ENCODE peak calls at places on chromosomes 16 and 17, in ten cellular contexts. A, M, W, Q, U, S, D, Z, H and T are unnamed samples. For H3K4me1, the result is how much of the 10 kb centered on the place peaks cover.

GRCh38 chr16:79897087-79897443 is 296.5 kb upstream of the MAF start:
- DNase-seq in A (no peak), M (no peak), W (no peak), Q (no peak), U (no peak), S (no peak), D (no peak), Z (no peak), H (no peak), T (no peak)

GRCh38 chr17:67496286-67496685 is 119.2 kb downstream of the PITPNC1 start:
- DNase-seq in A (peak), M (no peak), W (no peak), Q (no peak), U (peak), S (no peak), D (no peak), Z (no peak), H (no peak), T (no peak)

GRCh38 chr16:52283018-52283417 is 263.9 kb downstream of the TOX3 start:
- DNase-seq in A (no peak), M (no peak), W (no peak), Q (no peak), U (peak), S (no peak), D (no peak), Z (no peak), H (no peak), T (no peak)

GRCh38 chr17:55584055-55584685 is 72.9 kb upstream of the SMIM36 start:
- DNase-seq in A (no peak), M (no peak), W (no peak), Q (no peak), U (peak), S (no peak), D (no peak), Z (no peak), H (peak), T (no peak)

GRCh38 chr16:66248096-66248495 is 118.4 kb upstream of the CDH5 start:
- DNase-seq in A (peak), M (peak), W (no peak), Q (peak), U (peak), S (peak), D (peak), Z (peak), H (peak), T (no peak)

GRCh38 chr16:22141746-22142145 is 20.6 kb upstream of the SDR42E2 start:
- DNase-seq in A (no peak), M (no peak), W (peak), Q (no peak), U (peak), S (no peak), D (no peak), Z (no peak), H (no peak), T (no peak)

GRCh38 chr17:43021739-43022512 is at the start of gene VAT1:
- DNase-seq in A (peak), M (peak), W (peak), Q (peak), U (peak), S (peak), D (peak), Z (peak), H (peak), T (no peak)

GRCh38 chr17:21524211-21524591 is 148.0 kb downstream of the KCNJ12 start:
- DNase-seq in A (no peak), M (no peak), W (no peak), Q (no peak), U (peak), S (no peak), D (no peak), Z (no peak), H (no peak), T (no peak)

GRCh38 chr17:32483451-32484019 is 3.3 kb upstream of the CDK5R1 start:
- DNase-seq in A (peak), M (peak), W (peak), Q (peak), U (peak), S (peak), D (peak), Z (peak), H (peak), T (no peak)

GRCh38 chr16:58029410-58029809 is 3.9 kb downstream of the MMP15 start:
- DNase-seq in A (no peak), M (no peak), W (no peak), Q (no peak), U (no peak), S (no peak), D (no peak), Z (no peak), H (no peak), T (no peak)

GRCh38 chr16:53968896-53969295 is 264.9 kb downstream of the FTO start:
- DNase-seq in A (no peak), M (no peak), W (no peak), Q (no peak), U (peak), S (no peak), D (no peak), Z (no peak), H (no peak), T (no peak)

GRCh38 chr16:47731252-47731651 is 270.1 kb downstream of the PHKB start:
- DNase-seq in A (no peak), M (no peak), W (no peak), Q (no peak), U (peak), S (no peak), D (no peak), Z (no peak), H (peak), T (no peak)

GRCh38 chr17:45147102-45147580 is 1.1 kb upstream of the HEXIM1 start:
- DNase-seq in A (no peak), M (no peak), W (peak), Q (peak), U (peak), S (no peak), D (peak), Z (peak), H (no peak), T (no peak)

GRCh38 chr16:73737637-73738036 is 559.0 kb upstream of the PSMD7 start:
- DNase-seq in A (no peak), M (no peak), W (no peak), Q (no peak), U (no peak), S (no peak), D (no peak), Z (no peak), H (no peak), T (no peak)

GRCh38 chr16:71441348-71441781 is 489 bp downstream of the TLE7 start:
- DNase-seq in A (peak), M (no peak), W (no peak), Q (no peak), U (no peak), S (no peak), D (no peak), Z (no peak), H (no peak), T (no peak)
- TF ChIP-seq CTCF in A (no peak), M (no peak), W (no peak), Q (peak), U (peak), S (peak), D (no peak), Z (no peak), H (peak), T (no peak)

DNA sequence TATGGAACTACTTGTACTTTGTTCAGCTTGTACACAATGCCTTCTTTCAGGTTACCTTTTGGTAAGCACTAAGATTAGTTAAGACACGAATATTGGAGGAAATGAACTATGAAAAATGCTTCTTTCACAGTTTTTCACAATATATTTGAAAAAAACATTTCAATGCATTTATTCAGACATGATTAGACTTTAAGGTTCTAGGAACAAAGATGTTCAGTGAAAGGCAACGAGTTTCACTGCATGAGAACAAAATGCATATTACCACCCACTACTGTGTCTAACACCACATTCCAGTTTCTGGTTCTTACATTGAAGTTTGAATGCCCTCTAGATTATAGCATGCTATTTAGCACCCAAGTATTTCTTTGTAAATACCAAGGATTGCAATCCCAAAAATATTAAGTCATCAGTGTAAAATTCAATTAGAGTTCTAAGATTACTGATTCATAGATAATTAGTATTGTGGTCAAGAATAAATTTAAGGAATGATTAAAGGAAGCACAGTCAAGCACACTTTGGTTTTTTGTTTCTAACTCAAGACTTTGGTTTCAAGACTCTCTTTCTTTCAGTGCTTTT is 261.7 kb downstream of the CEP112 start:
- DNase-seq in A (no peak), M (no peak), W (no peak), Q (no peak), U (no peak), S (no peak), D (no peak), Z (no peak), H (no peak), T (no peak)
- H3K4me1 ChIP-seq in A (under half), M (under half), W (under half), Q (under half), U (under half), S (under half), D (under half), Z (under half), H (under half), T (under half)

GRCh38 chr16:86512301-86512859 is 2.1 kb downstream of the FOXF1 start:
- DNase-seq in A (no peak), M (peak), W (no peak), Q (no peak), U (peak), S (no peak), D (no peak), Z (no peak), H (no peak), T (no peak)

GRCh38 chr16:86508947-86509758 is 1.2 kb upstream of the FOXF1 start:
- DNase-seq in A (no peak), M (peak), W (no peak), Q (peak), U (peak), S (peak), D (no peak), Z (no peak), H (peak), T (no peak)

GRCh38 chr16:86511317-86512161 is 1.2 kb downstream of the FOXF1 start:
- DNase-seq in A (no peak), M (peak), W (no peak), Q (no peak), U (peak), S (no peak), D (no peak), Z (no peak), H (no peak), T (no peak)

GRCh38 chr16:86509759-86510464 is 415 bp upstream of the FOXF1 start:
- DNase-seq in A (no peak), M (peak), W (no peak), Q (peak), U (peak), S (peak), D (no peak), Z (peak), H (no peak), T (no peak)

GRCh38 chr16:86510465-86511261 is at the start of gene FOXF1:
- DNase-seq in A (no peak), M (no peak), W (no peak), Q (no peak), U (peak), S (no peak), D (no peak), Z (no peak), H (no peak), T (no peak)
- TF ChIP-seq CTCF in A (no peak), M (no peak), W (no peak), Q (no peak), U (no peak), S (no peak), D (no peak), Z (no peak), H (no peak), T (no peak)

GRCh38 chr16:1543085-1543896 is 9.8 kb downstream of the TMEM204 start:
- DNase-seq in A (peak), M (peak), W (peak), Q (no peak), U (peak), S (peak), D (peak), Z (peak), H (peak), T (peak)

GRCh38 chr16:1548727-1549126 is 15.3 kb downstream of the TMEM204 start:
- DNase-seq in A (no peak), M (no peak), W (no peak), Q (no peak), U (no peak), S (no peak), D (no peak), Z (no peak), H (no peak), T (no peak)

GRCh38 chr16:1548234-1548633 is 14.8 kb downstream of the TMEM204 start:
- DNase-seq in A (no peak), M (no peak), W (no peak), Q (no peak), U (no peak), S (no peak), D (no peak), Z (no peak), H (peak), T (no peak)

GRCh38 chr16:1545044-1545736 is 11.7 kb downstream of the TMEM204 start:
- DNase-seq in A (no peak), M (no peak), W (no peak), Q (no peak), U (no peak), S (peak), D (no peak), Z (no peak), H (peak), T (no peak)

GRCh38 chr16:1546430-1546829 is 13.0 kb downstream of the TMEM204 start:
- DNase-seq in A (no peak), M (no peak), W (no peak), Q (no peak), U (no peak), S (no peak), D (no peak), Z (no peak), H (no peak), T (no peak)
- H3K4me1 ChIP-seq in A (half or more), M (half or more), W (under half), Q (under half), U (under half), S (half or more), D (half or more), Z (half or more), H (under half), T (half or more)

DNA sequence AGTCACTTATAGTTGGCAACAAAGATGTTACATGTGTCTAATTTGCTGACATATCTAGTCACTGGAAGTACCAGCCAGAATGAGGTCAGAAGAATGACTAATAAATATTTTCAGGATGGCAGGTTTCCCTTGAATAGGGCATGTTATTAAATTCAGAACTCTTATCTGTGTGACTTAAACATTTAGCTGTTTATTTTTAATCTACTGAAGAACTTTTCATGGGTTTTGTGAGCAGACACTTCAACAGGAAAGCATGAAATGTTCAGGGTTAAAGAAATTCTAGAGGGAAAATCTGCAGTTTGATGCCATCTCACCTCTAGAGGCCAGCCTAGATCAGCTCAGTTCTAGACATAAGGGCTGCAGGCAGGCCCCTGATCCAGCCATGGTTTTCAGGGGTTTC is 13.2 kb downstream of the JPT2 start:
- DNase-seq in A (no peak), M (no peak), W (no peak), Q (no peak), U (peak), S (no peak), D (no peak), Z (no peak), H (no peak), T (no peak)
- TF ChIP-seq CTCF in A (no peak), M (no peak), W (peak), Q (no peak), U (peak), S (peak), D (no peak), Z (no peak), H (no peak), T (peak)

GRCh38 chr16:3979070-3979469 is 98.6 kb upstream of the CREBBP start:
- DNase-seq in A (no peak), M (no peak), W (no peak), Q (no peak), U (no peak), S (no peak), D (no peak), Z (no peak), H (no peak), T (no peak)

GRCh38 chr16:3983081-3983520 is 102.6 kb upstream of the CREBBP start:
- DNase-seq in A (peak), M (peak), W (peak), Q (peak), U (peak), S (peak), D (peak), Z (peak), H (peak), T (no peak)

GRCh38 chr16:3979518-3979917 is 99.0 kb upstream of the CREBBP start:
- DNase-seq in A (no peak), M (no peak), W (no peak), Q (no peak), U (no peak), S (no peak), D (no peak), Z (no peak), H (no peak), T (no peak)

GRCh38 chr16:3982216-3982615 is 101.7 kb upstream of the CREBBP start:
- DNase-seq in A (peak), M (no peak), W (no peak), Q (no peak), U (no peak), S (no peak), D (no peak), Z (no peak), H (no peak), T (no peak)

DNA sequence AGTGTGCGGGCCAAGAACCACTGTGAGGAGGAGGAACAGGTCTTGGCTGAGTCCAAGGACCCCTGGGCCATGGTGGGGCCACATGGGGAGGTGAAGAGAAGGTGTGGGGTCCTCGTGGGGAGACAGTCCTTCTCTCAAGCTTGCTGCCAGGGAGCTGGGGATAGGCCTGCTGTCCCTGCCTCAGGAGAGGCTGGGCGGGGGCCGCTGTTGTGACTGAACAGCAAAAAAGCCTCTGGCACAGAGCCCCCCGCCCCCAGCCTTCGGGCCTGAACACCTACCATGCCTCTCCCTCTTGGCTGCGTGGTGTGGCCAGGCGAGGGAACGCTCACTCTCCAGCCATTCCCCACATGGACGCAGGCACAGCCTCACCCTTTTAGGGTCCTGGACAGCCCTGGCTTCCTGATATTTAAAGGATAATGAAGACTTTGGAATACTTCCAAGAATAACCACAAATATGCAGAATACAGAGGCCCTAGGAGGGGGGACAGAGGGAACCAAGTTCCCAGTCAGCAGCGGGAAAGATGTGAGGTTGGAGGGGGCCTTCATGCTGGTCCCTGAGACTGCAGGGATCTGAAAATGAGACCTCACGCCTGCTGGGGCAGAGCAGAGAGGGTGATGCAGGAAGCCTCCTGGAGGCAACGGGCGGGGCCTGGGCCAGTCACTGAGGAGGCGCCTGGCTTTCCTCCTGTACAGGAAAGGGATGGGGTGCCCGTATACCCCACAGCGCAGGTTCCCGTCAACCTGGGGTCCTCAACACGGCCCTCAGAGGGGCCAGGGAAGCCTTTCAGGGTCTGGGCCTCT is 100.0 kb upstream of the CREBBP start:
- DNase-seq in A (peak), M (no peak), W (no peak), Q (no peak), U (peak), S (no peak), D (no peak), Z (no peak), H (no peak), T (no peak)
- H3K4me1 ChIP-seq in A (under half), M (under half), W (under half), Q (under half), U (under half), S (under half), D (under half), Z (under half), H (under half), T (under half)

DNA sequence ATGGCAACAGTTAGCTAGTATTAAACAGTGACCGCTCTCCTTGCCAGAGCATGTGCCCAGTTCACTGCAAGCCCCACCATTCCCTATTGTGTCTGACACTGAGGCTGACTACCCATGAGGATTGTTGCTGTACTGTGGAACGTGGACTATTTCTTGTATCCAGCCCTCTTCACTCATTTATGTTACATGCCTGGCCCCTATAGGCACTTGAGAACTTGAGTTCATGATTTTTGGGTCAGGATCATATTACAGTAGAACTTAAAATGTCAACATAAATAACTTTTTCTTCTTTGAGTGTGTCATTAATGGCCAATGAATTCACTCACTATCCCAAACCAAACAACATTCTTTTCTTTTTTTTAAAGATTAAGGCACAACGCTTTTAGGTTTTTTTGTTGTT is 55.7 kb downstream of the LYRM1 start:
- DNase-seq in A (no peak), M (no peak), W (no peak), Q (no peak), U (peak), S (no peak), D (no peak), Z (no peak), H (no peak), T (no peak)
- TF ChIP-seq CTCF in A (no peak), M (no peak), W (no peak), Q (no peak), U (no peak), S (no peak), D (no peak), Z (no peak), H (no peak), T (no peak)

GRCh38 chr17:15261818-15262290 is 3.3 kb downstream of the PMP22 start:
- DNase-seq in A (peak), M (no peak), W (peak), Q (no peak), U (no peak), S (peak), D (no peak), Z (no peak), H (peak), T (no peak)
- H3K4me1 ChIP-seq in A (under half), M (half or more), W (under half), Q (under half), U (under half), S (half or more), D (under half), Z (half or more), H (under half), T (half or more)